ENCODE peak calls at places on chromosomes 6 and 20, in five cellular contexts. One of them, this sample, is unnamed.

GRCh38 chr6:140079328-140079727 is 704.9 kb upstream of the CITED2 start:
- DNase-seq in left lobe of liver: no peak
- DNase-seq in adipocyte: peak
- DNase-seq in PC-9: no peak
- DNase-seq in A673: peak
- DNase-seq in this sample: no peak

GRCh38 chr20:37538003-37538402 is 10.3 kb upstream of the BLCAP start:
- DNase-seq in left lobe of liver: peak
- DNase-seq in adipocyte: peak
- DNase-seq in PC-9: no peak
- DNase-seq in A673: peak
- DNase-seq in this sample: no peak

GRCh38 chr6:169454204-169454871 is 200.7 kb upstream of the THBS2 start:
- DNase-seq in left lobe of liver: no peak
- DNase-seq in adipocyte: peak
- DNase-seq in PC-9: no peak
- DNase-seq in A673: no peak
- DNase-seq in this sample: no peak

GRCh38 chr20:62792940-62793756 is 3.1 kb upstream of the MRGBP start:
- DNase-seq in left lobe of liver: no peak
- DNase-seq in adipocyte: no peak
- DNase-seq in PC-9: no peak
- DNase-seq in A673: no peak
- DNase-seq in this sample: no peak

GRCh38 chr6:63553208-63553607 is 19.1 kb upstream of the LOC128125822 start:
- DNase-seq in left lobe of liver: no peak
- DNase-seq in adipocyte: no peak
- DNase-seq in PC-9: no peak
- DNase-seq in A673: no peak
- DNase-seq in this sample: no peak

GRCh38 chr6:144476286-144476685 is 191.2 kb downstream of the UTRN start:
- DNase-seq in left lobe of liver: no peak
- DNase-seq in adipocyte: no peak
- DNase-seq in PC-9: no peak
- DNase-seq in A673: no peak
- DNase-seq in this sample: no peak

GRCh38 chr20:47380481-47380880 is 24.0 kb upstream of the ZMYND8 start:
- DNase-seq in left lobe of liver: no peak
- DNase-seq in adipocyte: no peak
- DNase-seq in PC-9: no peak
- DNase-seq in A673: no peak
- DNase-seq in this sample: no peak

GRCh38 chr20:48839083-48839482 is 11.3 kb upstream of the PREX1 start:
- DNase-seq in left lobe of liver: no peak
- DNase-seq in adipocyte: no peak
- DNase-seq in PC-9: no peak
- DNase-seq in A673: no peak
- DNase-seq in this sample: no peak

GRCh38 chr6:146879406-146880117 is 280.8 kb downstream of the ADGB start:
- DNase-seq in left lobe of liver: no peak
- DNase-seq in adipocyte: no peak
- DNase-seq in PC-9: no peak
- DNase-seq in A673: no peak
- DNase-seq in this sample: no peak

GRCh38 chr6:11271637-11272036 is 39.2 kb upstream of the NEDD9 start:
- DNase-seq in left lobe of liver: no peak
- DNase-seq in adipocyte: peak
- DNase-seq in PC-9: no peak
- DNase-seq in A673: no peak
- DNase-seq in this sample: no peak

GRCh38 chr20:32457476-32457986 is 99.4 kb downstream of the ASXL1 start:
- DNase-seq in left lobe of liver: peak
- DNase-seq in adipocyte: peak
- DNase-seq in PC-9: no peak
- DNase-seq in A673: peak
- DNase-seq in this sample: no peak

GRCh38 chr20:37053230-37053950 is 42.4 kb downstream of the RBL1 start:
- DNase-seq in left lobe of liver: no peak
- DNase-seq in adipocyte: peak
- DNase-seq in PC-9: no peak
- DNase-seq in A673: no peak
- DNase-seq in this sample: no peak

GRCh38 chr6:31243508-31243907 is 28.4 kb downstream of the HLA-C start:
- DNase-seq in left lobe of liver: no peak
- DNase-seq in adipocyte: no peak
- DNase-seq in PC-9: no peak
- DNase-seq in A673: peak
- DNase-seq in this sample: no peak

GRCh38 chr6:47669684-47670515 is 28.5 kb upstream of the ADGRF4 start:
- DNase-seq in left lobe of liver: no peak
- DNase-seq in adipocyte: peak
- DNase-seq in PC-9: no peak
- DNase-seq in A673: peak
- DNase-seq in this sample: no peak

GRCh38 chr6:51856508-51856907 is 230.9 kb downstream of the PKHD1 start:
- DNase-seq in left lobe of liver: no peak
- DNase-seq in adipocyte: no peak
- DNase-seq in PC-9: no peak
- DNase-seq in A673: no peak
- DNase-seq in this sample: no peak

GRCh38 chr6:100881707-100882040 is 545 bp upstream of the ASCC3 start:
- DNase-seq in left lobe of liver: no peak
- DNase-seq in adipocyte: peak
- DNase-seq in PC-9: no peak
- DNase-seq in A673: no peak
- DNase-seq in this sample: no peak

GRCh38 chr6:152087701-152088100 is 280.2 kb downstream of the ESR1 start:
- DNase-seq in left lobe of liver: no peak
- DNase-seq in adipocyte: no peak
- DNase-seq in PC-9: no peak
- DNase-seq in A673: no peak
- DNase-seq in this sample: no peak

GRCh38 chr6:126180585-126180984 is 159.3 kb upstream of the CENPW start:
- DNase-seq in left lobe of liver: no peak
- DNase-seq in adipocyte: peak
- DNase-seq in PC-9: peak
- DNase-seq in A673: no peak
- DNase-seq in this sample: no peak

GRCh38 chr20:35886537-35886936 is 67.8 kb downstream of the SCAND1 start:
- DNase-seq in left lobe of liver: no peak
- DNase-seq in adipocyte: no peak
- DNase-seq in PC-9: no peak
- DNase-seq in A673: no peak
- DNase-seq in this sample: no peak

GRCh38 chr6:33277663-33278391 is 904 bp downstream of the B3GALT4 start:
- DNase-seq in left lobe of liver: no peak
- DNase-seq in adipocyte: no peak
- DNase-seq in PC-9: no peak
- DNase-seq in A673: peak
- DNase-seq in this sample: no peak

GRCh38 chr20:11716239-11716944 is 201.3 kb upstream of the BTBD3 start:
- DNase-seq in left lobe of liver: no peak
- DNase-seq in adipocyte: peak
- DNase-seq in PC-9: peak
- DNase-seq in A673: peak
- DNase-seq in this sample: no peak

GRCh38 chr6:107458687-107459282 is 579 bp downstream of the PDSS2 start:
- DNase-seq in left lobe of liver: no peak
- DNase-seq in adipocyte: peak
- DNase-seq in PC-9: peak
- DNase-seq in A673: peak
- DNase-seq in this sample: no peak

GRCh38 chr6:151493495-151494234 is at the start of gene CCDC170:
- DNase-seq in left lobe of liver: peak
- DNase-seq in adipocyte: peak
- DNase-seq in PC-9: peak
- DNase-seq in A673: peak
- DNase-seq in this sample: no peak

GRCh38 chr6:34514593-34515472 is 41.3 kb downstream of the SPDEF start:
- DNase-seq in left lobe of liver: no peak
- DNase-seq in adipocyte: peak
- DNase-seq in PC-9: no peak
- DNase-seq in A673: peak
- DNase-seq in this sample: no peak

GRCh38 chr20:23586735-23587525 is 18.6 kb upstream of the CST9L start:
- DNase-seq in left lobe of liver: no peak
- DNase-seq in adipocyte: no peak
- DNase-seq in PC-9: no peak
- DNase-seq in A673: no peak
- DNase-seq in this sample: no peak